ENCODE peak calls at places on chromosomes 11 and 22, in eight cellular contexts. W is PC-3, R is glutamatergic neuron, K is A549, X is psoas muscle, A is heart left ventricle, Q is cardiac fibroblast, N is WTC11. S is an unnamed sample.

GRCh38 chr22:43424865-43425630 is 13.2 kb downstream of the MPPED1 start:
- DNase-seq in W (no peak), R (no peak), K (no peak), X (no peak), A (peak), Q (no peak), N (no peak), S (no peak)

GRCh38 chr22:19823638-19824196 is 31.0 kb downstream of the GNB1L start:
- DNase-seq in W (no peak), R (no peak), K (no peak), X (no peak), A (no peak), Q (no peak), N (no peak), S (no peak)

GRCh38 chr11:108616549-108616948 is 23.0 kb upstream of the EXPH5 start:
- DNase-seq in W (peak), R (no peak), K (peak), X (no peak), A (no peak), Q (peak), N (no peak), S (no peak)

GRCh38 chr11:94557391-94557790 is 9.8 kb upstream of the PIWIL4 start:
- DNase-seq in W (no peak), R (no peak), K (no peak), X (no peak), A (no peak), Q (no peak), N (no peak), S (no peak)

GRCh38 chr22:24416611-24417010 is 10.8 kb upstream of the ADORA2A start:
- DNase-seq in W (no peak), R (peak), K (no peak), X (no peak), A (no peak), Q (no peak), N (no peak), S (no peak)

GRCh38 chr11:11410626-11411025 is 57.6 kb upstream of the CSNK2A3 start:
- DNase-seq in W (no peak), R (no peak), K (no peak), X (no peak), A (no peak), Q (no peak), N (no peak), S (no peak)

GRCh38 chr11:128095459-128096096 is 491.8 kb downstream of the ETS1 start:
- DNase-seq in W (peak), R (no peak), K (peak), X (no peak), A (no peak), Q (peak), N (no peak), S (no peak)

GRCh38 chr11:1691878-1692707 is 4.9 kb upstream of the KRTAP5-6 start:
- DNase-seq in W (no peak), R (no peak), K (no peak), X (no peak), A (no peak), Q (no peak), N (no peak), S (no peak)

GRCh38 chr11:69377953-69378302 is 84.0 kb downstream of the MYEOV start:
- DNase-seq in W (no peak), R (no peak), K (no peak), X (no peak), A (no peak), Q (no peak), N (no peak), S (peak)

GRCh38 chr22:44347098-44347497 is 34.3 kb upstream of the SHISAL1 start:
- DNase-seq in W (no peak), R (no peak), K (no peak), X (no peak), A (no peak), Q (no peak), N (no peak), S (no peak)

GRCh38 chr11:75536786-75537629 is 11.3 kb upstream of the GDPD5 start:
- DNase-seq in W (peak), R (no peak), K (peak), X (no peak), A (no peak), Q (no peak), N (no peak), S (no peak)

GRCh38 chr11:60338053-60338452 is 11.0 kb downstream of the MS4A6E start:
- DNase-seq in W (no peak), R (no peak), K (no peak), X (no peak), A (no peak), Q (no peak), N (no peak), S (no peak)

GRCh38 chr22:30860176-30861105 is 108.1 kb downstream of the MORC2 start:
- DNase-seq in W (no peak), R (no peak), K (no peak), X (no peak), A (no peak), Q (no peak), N (no peak), S (no peak)

GRCh38 chr11:126118806-126119205 is 56.1 kb upstream of the CDON start:
- DNase-seq in W (no peak), R (no peak), K (no peak), X (no peak), A (no peak), Q (no peak), N (no peak), S (no peak)

GRCh38 chr11:76030286-76030685 is 176.0 kb downstream of the WNT11 start:
- DNase-seq in W (peak), R (no peak), K (peak), X (no peak), A (no peak), Q (peak), N (no peak), S (no peak)

GRCh38 chr11:86773009-86773408 is 27.3 kb upstream of the PRSS23 start:
- DNase-seq in W (no peak), R (no peak), K (no peak), X (no peak), A (no peak), Q (no peak), N (no peak), S (no peak)

GRCh38 chr22:28582806-28583205 is 96.8 kb downstream of the TTC28 start:
- DNase-seq in W (peak), R (no peak), K (no peak), X (no peak), A (no peak), Q (peak), N (no peak), S (no peak)

GRCh38 chr11:69359735-69360470 is 65.9 kb downstream of the MYEOV start:
- DNase-seq in W (no peak), R (no peak), K (no peak), X (no peak), A (no peak), Q (peak), N (no peak), S (no peak)

GRCh38 chr11:79244805-79245197 is 196.0 kb downstream of the TENM4 start:
- DNase-seq in W (no peak), R (no peak), K (no peak), X (no peak), A (no peak), Q (no peak), N (no peak), S (no peak)

GRCh38 chr11:119491753-119492455 is 68.9 kb upstream of the THY1 start:
- DNase-seq in W (peak), R (no peak), K (no peak), X (no peak), A (no peak), Q (peak), N (no peak), S (no peak)

GRCh38 chr11:97772696-97773095 is 1248.1 kb upstream of the CNTN5 start:
- DNase-seq in W (no peak), R (peak), K (no peak), X (no peak), A (no peak), Q (peak), N (no peak), S (no peak)

GRCh38 chr22:50250555-50251471 is at the start of gene HDAC10:
- DNase-seq in W (peak), R (peak), K (peak), X (peak), A (peak), Q (peak), N (peak), S (peak)

GRCh38 chr11:123035831-123036230 is 26.1 kb downstream of the HSPA8 start:
- DNase-seq in W (no peak), R (no peak), K (no peak), X (no peak), A (no peak), Q (no peak), N (no peak), S (no peak)
- TF ChIP-seq CTCF in W (no peak), R (no peak), K (no peak), X (no peak), A (no peak), Q (no peak), N (no peak), S (no peak)

GRCh38 chr11:9533736-9534473 is 39.6 kb upstream of the WEE1 start:
- DNase-seq in W (no peak), R (no peak), K (no peak), X (no peak), A (no peak), Q (no peak), N (no peak), S (no peak)

GRCh38 chr11:9530901-9531625 is 42.4 kb upstream of the WEE1 start:
- DNase-seq in W (no peak), R (no peak), K (peak), X (no peak), A (no peak), Q (no peak), N (no peak), S (no peak)

GRCh38 chr11:9533053-9533452 is 40.4 kb upstream of the WEE1 start:
- DNase-seq in W (no peak), R (no peak), K (no peak), X (no peak), A (no peak), Q (no peak), N (no peak), S (no peak)

GRCh38 chr11:9530020-9530628 is 43.3 kb upstream of the WEE1 start:
- DNase-seq in W (no peak), R (no peak), K (no peak), X (no peak), A (no peak), Q (peak), N (no peak), S (no peak)

DNA sequence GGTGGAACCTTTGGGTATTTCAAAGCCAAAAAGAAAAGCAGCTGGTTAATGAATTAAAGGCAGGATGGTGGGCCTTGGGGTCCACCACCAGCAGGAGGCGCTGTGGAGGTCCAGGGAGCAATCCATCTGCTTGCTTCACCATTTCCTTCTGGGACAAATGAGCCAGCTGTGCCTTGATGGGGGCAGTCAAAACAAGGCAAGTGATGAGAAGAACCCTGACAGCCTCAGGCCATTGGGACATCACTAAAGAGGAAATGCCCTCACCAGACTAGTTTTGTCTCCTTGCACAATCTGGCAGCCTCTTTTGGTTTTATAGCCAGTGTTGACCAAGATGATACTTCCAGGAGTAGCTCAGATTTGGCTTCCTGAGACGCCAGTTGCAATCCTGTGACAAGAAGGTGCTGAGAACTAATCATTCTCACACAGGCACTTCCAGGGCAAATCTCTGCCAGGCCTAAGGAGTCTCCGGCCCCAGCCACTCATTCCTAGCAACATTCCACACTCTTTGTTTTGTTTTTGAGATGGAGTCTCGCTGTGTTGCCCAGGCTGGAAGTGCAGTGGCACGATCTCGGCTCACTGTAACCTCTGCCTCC is 38.2 kb upstream of the WEE1 start:
- DNase-seq in W (peak), R (peak), K (peak), X (peak), A (peak), Q (peak), N (peak), S (peak)
- TF ChIP-seq CTCF in W (peak), R (peak), K (peak), X (peak), A (peak), Q (peak), N (peak), S (peak)

GRCh38 chr11:47352556-47352955 is at the start of gene MYBPC3:
- DNase-seq in W (no peak), R (no peak), K (no peak), X (no peak), A (no peak), Q (no peak), N (no peak), S (peak)
- TF ChIP-seq CTCF in W (no peak), R (no peak), K (no peak), X (no peak), A (no peak), Q (no peak), N (no peak), S (no peak)

DNA sequence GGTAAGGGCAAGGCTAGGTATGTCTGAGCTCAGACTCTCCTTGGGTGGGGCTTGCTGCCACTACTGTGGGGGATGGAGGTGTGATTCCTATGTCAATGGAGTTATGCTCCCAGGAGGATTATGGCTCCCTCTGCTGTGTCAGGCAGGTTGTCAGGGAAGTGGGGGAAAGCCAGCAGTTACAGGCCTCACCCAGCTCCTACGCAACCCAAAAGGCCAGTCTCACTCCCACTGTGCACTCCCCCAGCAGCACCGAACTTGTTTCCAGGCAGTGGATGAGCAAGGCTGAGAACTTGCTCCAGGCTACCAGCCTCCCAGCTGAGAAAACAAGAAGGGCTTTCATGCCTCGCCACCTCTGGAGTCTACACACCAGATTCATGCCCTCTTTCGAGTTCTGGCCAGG is 18.2 kb downstream of the C11orf91 start:
- DNase-seq in W (peak), R (no peak), K (no peak), X (no peak), A (no peak), Q (no peak), N (no peak), S (no peak)
- TF ChIP-seq CTCF in W (peak), R (no peak), K (no peak), X (no peak), A (no peak), Q (no peak), N (no peak), S (peak)

DNA sequence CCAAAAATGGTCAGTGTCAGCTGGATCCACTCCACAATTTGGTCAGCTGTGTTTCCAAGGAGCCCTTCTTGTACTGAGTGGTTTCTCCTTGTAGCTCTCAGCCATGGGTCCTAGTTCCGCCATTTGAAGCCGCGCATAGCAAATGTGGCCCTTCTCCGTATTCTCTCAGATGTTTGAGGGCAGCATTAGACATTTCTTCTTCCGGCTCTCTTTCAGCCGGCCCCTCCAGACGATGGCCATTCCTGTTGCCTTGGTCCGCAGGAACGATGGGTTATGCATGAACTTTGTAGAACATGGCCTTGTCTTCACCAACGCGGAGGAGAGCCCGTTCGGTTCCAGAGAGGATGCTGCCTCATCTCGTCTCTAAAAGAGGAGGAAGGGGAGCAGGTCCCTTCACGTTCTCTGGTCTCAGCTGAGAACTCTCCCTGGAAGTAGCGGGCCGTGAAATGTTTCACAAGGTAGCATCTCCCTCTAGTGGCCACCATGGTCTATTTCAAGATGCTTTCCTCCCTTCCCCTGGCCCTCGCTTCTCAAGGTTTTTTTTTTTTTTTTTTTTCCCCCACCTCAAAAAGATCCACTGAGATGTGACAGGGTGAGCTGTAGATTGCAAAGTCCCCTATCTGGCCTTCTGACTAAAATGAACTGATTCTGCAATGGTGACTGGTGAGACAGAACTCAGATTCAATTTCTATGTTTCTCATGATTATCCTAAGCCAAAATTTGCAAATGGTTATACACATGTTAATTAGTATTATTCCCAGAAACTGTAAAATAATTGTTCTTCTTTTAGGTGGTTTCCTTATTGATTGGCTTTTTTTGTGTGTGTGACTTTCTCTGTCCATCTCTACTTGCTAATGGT is 19.8 kb upstream of the PLET1 start:
- DNase-seq in W (peak), R (peak), K (peak), X (peak), A (no peak), Q (peak), N (peak), S (peak)
- TF ChIP-seq CTCF in W (peak), R (peak), K (peak), X (peak), A (peak), Q (peak), N (peak), S (peak)

DNA sequence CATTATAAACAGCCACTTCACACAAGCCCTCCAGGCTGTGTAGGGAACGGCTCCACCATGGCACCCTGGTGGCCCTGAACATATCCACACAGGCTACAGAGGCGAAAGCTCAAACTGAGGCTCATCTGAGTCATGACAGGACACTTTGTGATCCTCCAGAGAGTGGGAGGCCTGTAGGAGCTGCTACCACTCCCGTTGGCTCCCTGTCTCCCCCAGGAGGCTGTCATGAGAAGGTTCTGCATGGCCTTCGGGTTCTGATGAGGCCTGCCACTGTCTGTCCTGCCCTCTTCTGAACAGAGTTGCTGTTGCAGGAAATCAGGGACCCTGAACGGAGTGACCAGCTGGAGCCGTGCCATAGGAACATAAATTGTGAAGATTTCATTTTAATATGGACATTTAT is 23.8 kb upstream of the ALDH3B2 start:
- DNase-seq in W (no peak), R (no peak), K (peak), X (no peak), A (no peak), Q (no peak), N (no peak), S (no peak)
- TF ChIP-seq CTCF in W (peak), R (no peak), K (no peak), X (no peak), A (no peak), Q (peak), N (no peak), S (no peak)

DNA sequence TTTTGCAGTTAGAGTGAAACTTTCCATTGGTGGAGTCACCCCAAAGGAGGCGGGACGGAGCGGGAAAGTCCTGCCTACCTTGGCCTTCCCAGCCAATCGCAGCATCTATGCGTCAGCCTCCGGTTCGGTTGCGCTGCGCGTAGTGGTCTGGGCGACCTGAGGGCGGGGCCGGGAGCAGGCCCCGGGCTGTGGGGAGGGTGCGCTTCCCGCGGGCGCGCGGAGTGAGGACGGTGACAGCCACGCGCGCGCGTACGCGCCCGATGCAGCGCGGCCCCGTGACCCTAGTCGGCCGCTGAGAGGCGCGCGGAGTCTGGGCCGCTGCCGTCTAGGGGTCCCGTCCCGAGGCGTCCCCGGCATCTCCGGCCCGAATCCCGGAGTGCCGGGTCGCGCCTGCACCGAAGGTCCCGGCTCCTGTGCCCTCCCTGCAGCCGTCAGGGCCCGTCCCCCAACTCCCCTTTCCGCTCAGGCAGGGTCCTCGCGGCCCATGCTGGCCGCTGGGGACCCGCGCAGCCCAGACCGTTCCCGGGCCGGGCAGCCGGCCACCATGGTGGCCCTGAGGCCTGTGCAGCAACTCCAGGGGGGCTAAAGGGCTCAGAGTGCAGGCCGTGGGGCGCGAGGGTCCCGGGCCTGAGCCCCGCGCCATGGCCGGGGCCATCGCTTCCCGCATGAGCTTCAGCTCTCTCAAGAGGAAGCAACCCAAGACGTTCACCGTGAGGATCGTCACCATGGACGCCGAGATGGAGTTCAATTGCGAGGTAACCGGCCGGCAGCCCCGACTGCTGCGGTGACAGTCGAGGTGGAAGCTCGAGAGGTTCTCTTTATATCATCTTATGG is at the start of gene NF2:
- DNase-seq in W (peak), R (peak), K (peak), X (peak), A (peak), Q (peak), N (peak), S (peak)
- TF ChIP-seq CTCF in W (no peak), R (no peak), K (no peak), X (peak), A (no peak), Q (no peak), N (no peak), S (no peak)